ENCODE peak calls at places on chromosomes 11 and 22, in seven cellular contexts. U is fibroblast of pulmonary artery, F is GM23338, Y is AG04450, N is uterus, E is GM12865, S is cardiac fibroblast. H is an unnamed sample.

GRCh38 chr11:40291304-40292100 is 1168.0 kb downstream of the LRRC4C start:
- DNase-seq in U (no peak), F (no peak), Y (no peak), N (no peak), E (no peak), S (no peak), H (no peak)

GRCh38 chr11:111926505-111927391 is 8.0 kb downstream of the C11orf52 start:
- DNase-seq in U (peak), F (peak), Y (peak), N (peak), E (peak), S (peak), H (peak)

GRCh38 chr11:21561589-21561988 is 631.3 kb upstream of the ANO5 start:
- DNase-seq in U (no peak), F (no peak), Y (no peak), N (no peak), E (no peak), S (no peak), H (no peak)

GRCh38 chr22:17836977-17837742 is 62.9 kb upstream of the BID start:
- DNase-seq in U (no peak), F (peak), Y (no peak), N (peak), E (no peak), S (no peak), H (no peak)

GRCh38 chr11:103222801-103223200 is 113.6 kb downstream of the DYNC2H1 start:
- DNase-seq in U (peak), F (no peak), Y (no peak), N (no peak), E (no peak), S (no peak), H (no peak)

GRCh38 chr11:61516191-61516590 is 7.6 kb downstream of the LRRC10B start:
- DNase-seq in U (no peak), F (peak), Y (no peak), N (no peak), E (no peak), S (no peak), H (no peak)

GRCh38 chr22:39283312-39284141 is 35.9 kb downstream of the RPL3 start:
- DNase-seq in U (peak), F (no peak), Y (no peak), N (peak), E (no peak), S (peak), H (no peak)

GRCh38 chr11:12110714-12111481 is 508 bp downstream of the MICAL2 start:
- DNase-seq in U (no peak), F (peak), Y (no peak), N (peak), E (no peak), S (peak), H (no peak)

GRCh38 chr22:23357028-23357427 is 176.7 kb downstream of the BCR start:
- DNase-seq in U (no peak), F (no peak), Y (no peak), N (no peak), E (no peak), S (no peak), H (no peak)

GRCh38 chr11:134637091-134638015 is 225.3 kb upstream of the B3GAT1 start:
- DNase-seq in U (no peak), F (no peak), Y (no peak), N (no peak), E (peak), S (no peak), H (no peak)

GRCh38 chr11:120522021-120522420 is 10.5 kb downstream of the GRIK4 start:
- DNase-seq in U (no peak), F (no peak), Y (no peak), N (no peak), E (no peak), S (no peak), H (no peak)

GRCh38 chr11:67268684-67269268 is 2.5 kb downstream of the GRK2 start:
- DNase-seq in U (no peak), F (no peak), Y (no peak), N (no peak), E (no peak), S (no peak), H (no peak)

GRCh38 chr22:36088292-36088691 is 59.7 kb upstream of the RBFOX2 start:
- DNase-seq in U (no peak), F (no peak), Y (no peak), N (no peak), E (no peak), S (no peak), H (no peak)

GRCh38 chr22:49006207-49007012 is 821.3 kb downstream of the BRD1 start:
- DNase-seq in U (no peak), F (no peak), Y (no peak), N (no peak), E (no peak), S (no peak), H (no peak)

DNA sequence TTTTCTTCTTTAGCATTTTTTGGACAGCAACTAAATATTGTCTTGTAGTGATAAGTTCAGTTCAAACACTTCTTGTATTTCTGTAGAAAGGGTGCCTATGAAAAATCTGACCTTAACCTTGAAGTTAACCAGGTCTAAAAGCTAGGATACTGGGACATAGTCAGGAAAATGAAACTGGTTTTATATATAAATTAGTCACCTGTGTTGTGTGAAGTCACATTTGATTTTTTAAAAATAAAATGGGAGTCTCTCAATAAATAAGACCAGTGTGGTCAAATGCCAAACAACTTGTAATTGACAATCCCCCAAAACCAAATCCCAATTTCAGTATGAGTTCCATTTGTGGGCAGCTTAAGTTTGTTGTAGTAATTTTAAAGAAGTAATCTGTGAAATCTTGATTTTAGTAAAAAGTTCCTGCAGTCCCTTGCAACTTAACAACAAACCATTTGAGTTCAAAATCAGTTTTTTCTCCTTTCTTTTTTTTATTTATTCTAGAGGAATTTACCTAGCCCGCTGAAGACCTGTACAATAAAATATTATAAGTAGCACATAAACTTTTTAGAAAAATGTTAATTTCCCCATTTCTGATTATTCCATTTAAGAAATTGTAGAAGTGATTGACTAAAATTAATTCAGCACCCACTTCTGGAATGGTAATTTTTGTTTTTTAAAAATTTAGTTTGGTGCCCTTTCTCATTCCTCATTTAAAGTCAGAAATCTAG is 84.4 kb upstream of the PPARA start:
- DNase-seq in U (no peak), F (no peak), Y (no peak), N (no peak), E (no peak), S (peak), H (no peak)
- H3K4me3 ChIP-seq in U (no peak), F (no peak), Y (no peak), N (peak), E (no peak), S (no peak), H (no peak)

DNA sequence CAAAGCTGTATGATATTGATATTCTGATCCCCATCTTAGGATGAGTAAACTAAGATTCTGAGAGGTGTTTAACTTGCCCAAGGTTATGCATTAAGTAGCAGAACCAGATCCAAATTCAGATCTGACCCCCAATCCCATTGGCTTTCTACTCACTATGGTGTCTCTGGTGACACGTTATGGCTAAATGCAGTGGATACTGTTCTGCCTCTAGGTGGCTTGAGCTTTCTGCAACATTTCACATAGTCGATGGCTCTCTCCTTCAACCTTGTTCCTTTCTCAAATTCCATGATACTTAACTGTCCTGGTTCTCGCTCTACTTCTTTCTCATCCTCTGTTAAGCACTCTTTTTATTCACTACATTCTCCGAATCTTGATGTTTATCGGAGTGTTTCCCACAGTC is 9.4 kb downstream of the C11orf97 start:
- DNase-seq in U (peak), F (peak), Y (no peak), N (no peak), E (peak), S (peak), H (no peak)
- TF ChIP-seq CTCF in U (peak), F (peak), Y (peak), N (no peak), E (peak), S (peak), H (peak)

DNA sequence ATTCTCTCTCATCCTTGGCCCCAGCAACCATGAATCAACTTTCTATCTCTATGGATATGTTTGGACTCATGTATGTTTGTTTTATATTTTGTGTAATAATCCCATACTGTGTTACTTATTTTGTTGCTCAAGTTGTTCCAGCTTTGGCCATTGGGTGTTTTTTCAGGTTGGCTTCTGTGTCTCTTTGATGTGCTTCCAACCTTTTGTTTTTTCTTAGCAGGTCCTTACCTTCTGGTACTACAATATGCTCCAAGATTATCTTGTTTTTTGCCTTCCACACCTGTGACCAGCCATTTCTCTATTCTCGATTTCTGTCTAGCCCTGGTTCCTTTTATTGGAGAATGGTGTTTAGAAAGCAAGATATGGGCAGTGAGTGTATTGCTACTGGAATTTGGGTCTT is 14.2 kb downstream of the GVQW3 start:
- DNase-seq in U (no peak), F (no peak), Y (no peak), N (no peak), E (no peak), S (no peak), H (no peak)
- H3K4me3 ChIP-seq in U (no peak), F (no peak), Y (no peak), N (no peak), E (no peak), S (no peak), H (no peak)

GRCh38 chr11:18733202-18733601 is 7.2 kb upstream of the IGSF22 start:
- DNase-seq in U (no peak), F (no peak), Y (no peak), N (no peak), E (no peak), S (no peak), H (no peak)
- TF ChIP-seq CTCF in U (no peak), F (no peak), Y (no peak), N (no peak), E (no peak), S (no peak), H (no peak)

GRCh38 chr11:75814686-75815344 is at the start of gene UVRAG:
- DNase-seq in U (peak), F (peak), Y (peak), N (peak), E (peak), S (peak), H (peak)

GRCh38 chr11:75813622-75814039 is 1.4 kb upstream of the UVRAG start:
- DNase-seq in U (peak), F (no peak), Y (no peak), N (no peak), E (no peak), S (peak), H (no peak)

GRCh38 chr11:75815345-75815983 is 454 bp downstream of the UVRAG start:
- DNase-seq in U (peak), F (peak), Y (no peak), N (no peak), E (peak), S (peak), H (no peak)

GRCh38 chr11:75814369-75814685 is 683 bp upstream of the UVRAG start:
- DNase-seq in U (no peak), F (no peak), Y (no peak), N (no peak), E (no peak), S (no peak), H (no peak)

GRCh38 chr11:75816561-75817239 is 1.7 kb downstream of the UVRAG start:
- DNase-seq in U (peak), F (no peak), Y (no peak), N (no peak), E (no peak), S (peak), H (no peak)
- H3K4me3 ChIP-seq in U (peak), F (peak), Y (peak), N (peak), E (peak), S (peak), H (peak)

GRCh38 chr11:65607614-65608426 is 6.2 kb downstream of the MAP3K11 start:
- DNase-seq in U (no peak), F (no peak), Y (no peak), N (no peak), E (no peak), S (no peak), H (no peak)

GRCh38 chr11:65604258-65604657 is 8.7 kb upstream of the KCNK7 start:
- DNase-seq in U (no peak), F (no peak), Y (no peak), N (no peak), E (no peak), S (no peak), H (no peak)

GRCh38 chr11:65609236-65609635 is 4.8 kb downstream of the MAP3K11 start:
- DNase-seq in U (peak), F (no peak), Y (no peak), N (no peak), E (no peak), S (no peak), H (no peak)

GRCh38 chr11:65609711-65610110 is 4.3 kb downstream of the MAP3K11 start:
- DNase-seq in U (no peak), F (no peak), Y (no peak), N (no peak), E (no peak), S (no peak), H (no peak)

GRCh38 chr11:65606876-65607613 is 7.0 kb downstream of the MAP3K11 start:
- DNase-seq in U (peak), F (peak), Y (peak), N (peak), E (no peak), S (peak), H (no peak)
- TF ChIP-seq CTCF in U (no peak), F (no peak), Y (no peak), N (peak), E (no peak), S (no peak), H (no peak)

DNA sequence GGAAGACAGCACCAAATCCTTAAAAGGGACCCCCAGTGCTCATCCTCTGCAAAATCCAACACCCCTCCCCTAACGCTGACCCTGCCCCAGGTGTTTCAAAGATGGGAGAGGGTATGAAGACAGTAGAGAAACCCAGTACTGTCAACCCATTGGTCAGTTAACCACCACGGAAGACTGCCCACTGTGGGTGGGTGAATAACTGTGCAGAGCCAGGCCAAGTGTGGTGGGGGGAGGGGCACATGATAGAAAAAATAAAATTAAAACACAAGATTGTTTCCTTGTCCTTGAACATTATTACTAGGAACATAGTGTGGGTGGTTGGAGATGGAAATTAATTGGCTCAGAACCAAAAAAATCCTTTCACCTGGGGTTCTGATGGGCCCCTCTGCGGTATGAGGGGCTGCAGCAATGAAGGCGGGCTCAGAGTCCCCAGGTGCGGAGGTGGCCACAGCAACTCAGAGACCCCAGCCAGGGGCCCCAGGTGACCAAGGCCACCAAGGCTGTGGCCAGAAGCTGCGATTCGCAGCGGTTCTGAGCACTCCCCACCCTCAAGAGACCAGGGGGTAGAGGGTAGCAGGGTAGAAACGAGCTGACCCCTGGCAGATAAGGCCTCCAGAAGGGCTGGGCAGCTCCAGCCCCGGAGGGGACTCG is 1.1 kb downstream of the TNKS1BP1 start:
- DNase-seq in U (peak), F (no peak), Y (no peak), N (no peak), E (no peak), S (peak), H (no peak)
- H3K4me3 ChIP-seq in U (peak), F (peak), Y (peak), N (peak), E (peak), S (peak), H (peak)

GRCh38 chr11:78851883-78852586 is 277.4 kb upstream of the NARS2 start:
- DNase-seq in U (no peak), F (no peak), Y (no peak), N (no peak), E (no peak), S (no peak), H (no peak)

GRCh38 chr11:78853521-78853920 is 278.9 kb upstream of the NARS2 start:
- DNase-seq in U (no peak), F (no peak), Y (no peak), N (no peak), E (no peak), S (no peak), H (no peak)

GRCh38 chr11:78855146-78855545 is 280.5 kb upstream of the NARS2 start:
- DNase-seq in U (no peak), F (no peak), Y (no peak), N (no peak), E (no peak), S (no peak), H (no peak)

DNA sequence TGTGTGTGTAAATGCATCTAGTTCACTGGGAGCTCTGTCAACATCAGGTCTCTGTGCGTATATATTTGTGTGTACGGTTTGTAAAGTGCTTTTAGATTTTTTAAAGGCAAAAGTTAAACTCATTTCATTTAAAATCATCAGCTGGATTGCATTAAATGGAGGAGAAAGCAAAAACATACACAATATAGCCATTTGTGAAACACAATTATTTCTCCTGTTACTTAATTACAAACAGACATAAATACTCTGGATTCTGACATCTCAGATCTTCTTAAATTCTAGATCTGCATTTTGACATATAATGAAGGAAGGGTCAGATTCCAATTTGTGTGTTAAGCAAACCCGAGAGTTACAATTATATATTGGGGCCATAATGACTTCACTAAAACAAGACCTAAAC is 275.4 kb upstream of the NARS2 start:
- DNase-seq in U (no peak), F (no peak), Y (no peak), N (no peak), E (no peak), S (no peak), H (no peak)
- TF ChIP-seq CTCF in U (no peak), F (no peak), Y (no peak), N (no peak), E (no peak), S (no peak), H (no peak)

H was measured in GM12864.